ENCODE peak calls at places on chromosome 12, in five cellular contexts. One of them, this sample, is unnamed.

GRCh38 chr12:115203661-115204060 is 519.7 kb upstream of the TBX3 start:
- DNase-seq in breast epithelium: no peak
- DNase-seq in heart right ventricle: no peak
- DNase-seq in RWPE2: no peak
- DNase-seq in cardiac muscle cell: peak
- DNase-seq in this sample: no peak

GRCh38 chr12:1078002-1078401 is 87.0 kb downstream of the ERC1 start:
- DNase-seq in breast epithelium: no peak
- DNase-seq in heart right ventricle: no peak
- DNase-seq in RWPE2: no peak
- DNase-seq in cardiac muscle cell: no peak
- DNase-seq in this sample: no peak

GRCh38 chr12:1928439-1929121 is 10.1 kb upstream of the CACNA2D4 start:
- DNase-seq in breast epithelium: no peak
- DNase-seq in heart right ventricle: no peak
- DNase-seq in RWPE2: no peak
- DNase-seq in cardiac muscle cell: no peak
- DNase-seq in this sample: no peak

GRCh38 chr12:92676710-92677109 is 26.1 kb upstream of the PLEKHG7 start:
- DNase-seq in breast epithelium: no peak
- DNase-seq in heart right ventricle: no peak
- DNase-seq in RWPE2: no peak
- DNase-seq in cardiac muscle cell: no peak
- DNase-seq in this sample: no peak

GRCh38 chr12:53935562-53936341 is 2.9 kb upstream of the HOXC13 start:
- DNase-seq in breast epithelium: no peak
- DNase-seq in heart right ventricle: no peak
- DNase-seq in RWPE2: no peak
- DNase-seq in cardiac muscle cell: no peak
- DNase-seq in this sample: no peak

GRCh38 chr12:24901975-24902461 is 46.9 kb downstream of the BCAT1 start:
- DNase-seq in breast epithelium: no peak
- DNase-seq in heart right ventricle: no peak
- DNase-seq in RWPE2: no peak
- DNase-seq in cardiac muscle cell: no peak
- DNase-seq in this sample: no peak

GRCh38 chr12:17296882-17297281 is 690.9 kb upstream of the LMO3 start:
- DNase-seq in breast epithelium: no peak
- DNase-seq in heart right ventricle: no peak
- DNase-seq in RWPE2: no peak
- DNase-seq in cardiac muscle cell: no peak
- DNase-seq in this sample: no peak

GRCh38 chr12:78797201-78797931 is 67.2 kb upstream of the SYT1 start:
- DNase-seq in breast epithelium: no peak
- DNase-seq in heart right ventricle: no peak
- DNase-seq in RWPE2: no peak
- DNase-seq in cardiac muscle cell: no peak
- DNase-seq in this sample: no peak

GRCh38 chr12:52149182-52149641 is 42.6 kb downstream of the KRT80 start:
- DNase-seq in breast epithelium: peak
- DNase-seq in heart right ventricle: no peak
- DNase-seq in RWPE2: no peak
- DNase-seq in cardiac muscle cell: no peak
- DNase-seq in this sample: no peak

GRCh38 chr12:77777274-77777673 is 53.4 kb upstream of the NAV3 start:
- DNase-seq in breast epithelium: no peak
- DNase-seq in heart right ventricle: no peak
- DNase-seq in RWPE2: no peak
- DNase-seq in cardiac muscle cell: no peak
- DNase-seq in this sample: no peak

GRCh38 chr12:6607751-6608591 is 792 bp upstream of the CHD4 start:
- DNase-seq in breast epithelium: peak
- DNase-seq in heart right ventricle: peak
- DNase-seq in RWPE2: no peak
- DNase-seq in cardiac muscle cell: peak
- DNase-seq in this sample: no peak

GRCh38 chr12:3615862-3616261 is 124.9 kb downstream of the PRMT8 start:
- DNase-seq in breast epithelium: no peak
- DNase-seq in heart right ventricle: no peak
- DNase-seq in RWPE2: no peak
- DNase-seq in cardiac muscle cell: no peak
- DNase-seq in this sample: no peak

GRCh38 chr12:120628919-120629318 is 11.5 kb upstream of the CABP1 start:
- DNase-seq in breast epithelium: no peak
- DNase-seq in heart right ventricle: peak
- DNase-seq in RWPE2: no peak
- DNase-seq in cardiac muscle cell: no peak
- DNase-seq in this sample: no peak

GRCh38 chr12:120631097-120631496 is 9.3 kb upstream of the CABP1 start:
- DNase-seq in breast epithelium: no peak
- DNase-seq in heart right ventricle: no peak
- DNase-seq in RWPE2: no peak
- DNase-seq in cardiac muscle cell: no peak
- DNase-seq in this sample: no peak

GRCh38 chr12:120630139-120630895 is 10.1 kb upstream of the CABP1 start:
- DNase-seq in breast epithelium: no peak
- DNase-seq in heart right ventricle: no peak
- DNase-seq in RWPE2: no peak
- DNase-seq in cardiac muscle cell: no peak
- DNase-seq in this sample: no peak

GRCh38 chr12:120620624-120621023 is 19.8 kb upstream of the CABP1 start:
- DNase-seq in breast epithelium: no peak
- DNase-seq in heart right ventricle: no peak
- DNase-seq in RWPE2: no peak
- DNase-seq in cardiac muscle cell: no peak
- DNase-seq in this sample: no peak

DNA sequence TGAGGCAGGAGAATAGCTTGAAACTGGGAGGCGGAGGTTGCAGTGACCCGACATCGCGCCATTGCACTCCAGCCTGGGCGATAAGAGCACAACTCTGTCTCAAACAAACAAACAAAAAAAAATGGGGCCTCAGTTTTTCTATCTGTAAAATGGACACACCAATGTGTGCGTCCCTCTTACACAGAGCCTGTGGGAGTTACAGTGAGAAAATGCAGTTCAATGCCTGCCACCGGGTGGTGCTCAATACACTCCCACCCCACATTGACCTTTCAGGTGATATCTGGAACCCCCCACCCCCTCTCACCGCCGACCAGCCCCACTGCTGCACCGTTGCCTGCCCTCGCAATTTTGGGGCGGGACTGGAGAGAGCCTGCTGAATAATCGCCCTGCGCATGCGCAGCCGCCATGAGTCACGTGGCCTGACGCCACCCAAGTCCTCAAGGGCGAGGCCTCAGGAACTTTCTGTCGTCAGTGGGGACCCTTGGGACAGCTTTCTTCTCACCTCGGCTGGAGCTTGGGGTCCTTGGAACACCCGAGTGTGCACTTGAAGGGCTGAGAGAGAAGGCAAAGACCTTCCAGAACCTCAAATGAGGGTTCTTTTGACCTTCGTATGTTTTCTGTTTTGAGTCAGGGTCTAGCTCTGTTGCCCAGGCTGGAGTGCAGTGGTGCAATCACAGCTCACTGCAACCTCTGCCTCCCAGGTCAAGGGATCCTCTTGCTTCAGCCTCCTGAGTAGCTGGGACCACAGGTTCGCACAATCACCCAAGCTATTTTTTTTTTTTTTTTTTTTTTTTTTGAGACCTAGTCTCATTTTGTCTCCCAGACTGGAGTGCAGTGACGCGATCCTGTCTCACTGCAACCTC is 14.6 kb upstream of the CABP1 start:
- DNase-seq in breast epithelium: no peak
- DNase-seq in heart right ventricle: no peak
- DNase-seq in RWPE2: no peak
- DNase-seq in cardiac muscle cell: no peak
- DNase-seq in this sample: no peak
- TF ChIP-seq CTCF in breast epithelium: no peak
- TF ChIP-seq CTCF in heart right ventricle: no peak
- TF ChIP-seq CTCF in RWPE2: peak
- TF ChIP-seq CTCF in cardiac muscle cell: no peak
- TF ChIP-seq CTCF in this sample: no peak

DNA sequence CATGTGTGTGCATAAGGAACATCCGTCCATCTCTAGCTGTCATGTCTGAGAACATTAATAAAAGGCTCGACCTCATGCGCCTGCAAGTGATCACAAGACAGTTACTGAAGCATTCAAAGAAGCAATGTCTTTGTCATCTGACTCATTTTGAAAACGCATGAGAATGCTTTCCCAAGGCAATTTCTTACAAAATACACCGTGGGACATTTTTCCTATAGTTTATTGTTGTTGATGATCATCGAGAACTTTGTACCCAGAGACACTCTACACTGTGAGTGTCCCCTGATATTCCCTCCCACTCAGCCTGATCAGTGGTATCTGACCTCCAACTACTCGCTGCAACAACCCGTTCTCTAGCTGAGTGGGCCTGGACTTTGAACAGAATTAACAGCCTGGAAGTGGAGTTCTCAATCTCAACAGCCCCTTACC is 68.1 kb downstream of the ETV6 start:
- DNase-seq in breast epithelium: no peak
- DNase-seq in heart right ventricle: no peak
- DNase-seq in RWPE2: no peak
- DNase-seq in cardiac muscle cell: no peak
- DNase-seq in this sample: no peak
- H3K27ac ChIP-seq in breast epithelium: no peak
- H3K27ac ChIP-seq in heart right ventricle: peak
- H3K27ac ChIP-seq in RWPE2: peak
- H3K27ac ChIP-seq in cardiac muscle cell: peak
- H3K27ac ChIP-seq in this sample: no peak

GRCh38 chr12:123043536-123044001 is 63.1 kb downstream of the ARL6IP4 start:
- DNase-seq in breast epithelium: peak
- DNase-seq in heart right ventricle: peak
- DNase-seq in RWPE2: no peak
- DNase-seq in cardiac muscle cell: peak
- DNase-seq in this sample: peak
- TF ChIP-seq CTCF in breast epithelium: peak
- TF ChIP-seq CTCF in heart right ventricle: peak
- TF ChIP-seq CTCF in RWPE2: peak
- TF ChIP-seq CTCF in cardiac muscle cell: peak
- TF ChIP-seq CTCF in this sample: peak

DNA sequence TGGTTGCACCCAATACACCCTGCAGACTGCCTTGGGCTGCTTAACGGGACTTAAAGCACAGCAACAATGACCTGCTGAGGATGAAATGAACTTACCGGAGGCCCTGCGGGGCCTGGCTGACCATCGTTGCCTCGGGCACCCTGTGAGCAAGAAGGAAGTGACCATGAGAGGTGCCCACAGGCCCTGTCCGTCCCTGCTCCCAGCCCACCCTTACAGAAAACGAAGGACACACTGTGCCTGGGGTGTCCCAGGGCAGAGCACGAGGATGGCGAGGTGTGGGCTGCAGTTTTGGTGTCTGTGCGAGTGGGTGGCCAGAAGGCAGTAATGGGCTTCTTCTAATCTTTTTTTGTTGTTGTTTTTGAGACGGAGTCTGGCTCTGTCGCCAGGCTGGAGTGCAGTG is 14.6 kb downstream of the COL2A1 start:
- DNase-seq in breast epithelium: no peak
- DNase-seq in heart right ventricle: no peak
- DNase-seq in RWPE2: no peak
- DNase-seq in cardiac muscle cell: no peak
- DNase-seq in this sample: no peak
- H3K27ac ChIP-seq in breast epithelium: no peak
- H3K27ac ChIP-seq in heart right ventricle: no peak
- H3K27ac ChIP-seq in RWPE2: no peak
- H3K27ac ChIP-seq in cardiac muscle cell: no peak
- H3K27ac ChIP-seq in this sample: no peak

DNA sequence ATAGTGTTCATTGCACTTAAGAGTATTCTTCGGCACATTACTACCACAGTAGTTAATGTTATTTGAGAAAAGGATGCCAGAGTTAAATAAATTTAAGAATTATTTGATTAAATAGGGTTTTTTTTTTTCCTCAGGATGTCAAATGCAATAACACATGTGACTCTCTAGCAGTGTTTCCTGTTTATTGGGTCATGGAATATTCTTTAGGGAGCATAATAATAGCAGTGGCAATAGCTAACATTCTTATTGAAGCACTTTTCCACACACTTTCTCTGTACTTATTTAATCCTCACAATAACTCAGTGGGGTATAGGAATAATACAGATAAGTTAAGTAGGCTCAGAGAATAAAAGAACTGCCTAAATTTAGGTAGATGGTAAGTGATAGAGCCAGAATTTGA is 44.3 kb downstream of the SCYL2 start:
- DNase-seq in breast epithelium: no peak
- DNase-seq in heart right ventricle: no peak
- DNase-seq in RWPE2: no peak
- DNase-seq in cardiac muscle cell: no peak
- DNase-seq in this sample: no peak
- TF ChIP-seq CTCF in breast epithelium: no peak
- TF ChIP-seq CTCF in heart right ventricle: no peak
- TF ChIP-seq CTCF in RWPE2: no peak
- TF ChIP-seq CTCF in cardiac muscle cell: no peak
- TF ChIP-seq CTCF in this sample: no peak

GRCh38 chr12:65537978-65538377 is 259.5 kb downstream of the MSRB3 start:
- DNase-seq in breast epithelium: no peak
- DNase-seq in heart right ventricle: no peak
- DNase-seq in RWPE2: no peak
- DNase-seq in cardiac muscle cell: no peak
- DNase-seq in this sample: no peak

GRCh38 chr12:65539062-65539461 is 260.6 kb downstream of the MSRB3 start:
- DNase-seq in breast epithelium: no peak
- DNase-seq in heart right ventricle: no peak
- DNase-seq in RWPE2: no peak
- DNase-seq in cardiac muscle cell: no peak
- DNase-seq in this sample: no peak

GRCh38 chr12:65535951-65536350 is 257.5 kb downstream of the MSRB3 start:
- DNase-seq in breast epithelium: no peak
- DNase-seq in heart right ventricle: no peak
- DNase-seq in RWPE2: no peak
- DNase-seq in cardiac muscle cell: no peak
- DNase-seq in this sample: no peak

GRCh38 chr12:65534105-65534841 is 255.8 kb downstream of the MSRB3 start:
- DNase-seq in breast epithelium: no peak
- DNase-seq in heart right ventricle: no peak
- DNase-seq in RWPE2: no peak
- DNase-seq in cardiac muscle cell: no peak
- DNase-seq in this sample: no peak

DNA sequence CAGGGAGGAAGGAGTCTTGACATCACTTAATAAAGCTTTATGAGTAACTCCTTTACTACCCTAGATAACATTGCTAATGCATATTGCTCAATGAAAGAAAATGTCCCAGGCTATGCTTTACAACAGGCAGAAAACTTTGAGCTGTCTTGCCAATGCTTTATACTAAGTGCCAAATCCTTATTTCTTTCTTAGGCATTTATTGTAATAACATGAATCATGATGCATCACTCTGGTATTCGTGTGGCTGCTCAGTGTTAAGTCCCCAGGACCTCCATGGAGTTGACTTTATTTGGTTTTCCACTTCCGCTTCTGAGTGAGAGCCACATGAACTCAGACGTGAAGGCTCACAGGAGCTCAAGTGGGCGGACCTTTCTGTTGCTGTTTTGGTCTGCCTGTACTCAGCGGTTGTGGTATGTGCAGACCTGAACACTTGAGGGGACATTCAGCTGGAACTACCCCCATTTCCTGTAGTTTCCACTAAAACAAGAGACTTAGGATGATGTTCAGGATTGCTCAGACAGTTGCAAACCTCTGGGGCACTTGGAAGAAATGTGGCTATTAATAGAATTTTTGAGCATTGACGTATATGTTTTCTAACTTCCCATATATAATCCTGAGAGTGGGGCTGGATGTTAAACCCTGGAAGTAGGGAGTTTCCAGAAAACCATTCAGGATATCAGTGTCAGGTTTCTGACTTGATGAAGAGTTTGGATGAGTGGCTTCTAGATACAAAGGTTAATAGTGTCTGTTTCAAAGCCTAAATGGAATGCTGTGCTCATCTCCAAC is 258.6 kb downstream of the MSRB3 start:
- DNase-seq in breast epithelium: peak
- DNase-seq in heart right ventricle: peak
- DNase-seq in RWPE2: peak
- DNase-seq in cardiac muscle cell: peak
- DNase-seq in this sample: no peak
- H3K27ac ChIP-seq in breast epithelium: peak
- H3K27ac ChIP-seq in heart right ventricle: peak
- H3K27ac ChIP-seq in RWPE2: peak
- H3K27ac ChIP-seq in cardiac muscle cell: no peak
- H3K27ac ChIP-seq in this sample: peak

This sample was measured in gastrocnemius medialis.